ENCODE peak calls at places on chromosomes 4 and X, in nine cellular contexts. G, I, W, S, E, H, Y, N and Q are unnamed samples.

GRCh38 chr4:55398966-55399365 is 3.2 kb downstream of the TMEM165 start:
- DNase-seq in G (no peak), I (no peak), W (no peak), S (peak), E (no peak), H (no peak), Y (no peak), N (no peak), Q (no peak)

GRCh38 chrX:102154218-102154860 is 1.4 kb downstream of the BEX5 start:
- DNase-seq in G (no peak), I (no peak), W (no peak), S (peak), E (no peak), H (no peak), Y (no peak), N (no peak), Q (no peak)

GRCh38 chr4:23348789-23349498 is 540.9 kb downstream of the PPARGC1A start:
- DNase-seq in G (no peak), I (no peak), W (no peak), S (no peak), E (peak), H (no peak), Y (no peak), N (no peak), Q (no peak)

GRCh38 chr4:98970386-98970785 is 25.1 kb upstream of the METAP1 start:
- DNase-seq in G (no peak), I (no peak), W (no peak), S (no peak), E (no peak), H (no peak), Y (no peak), N (no peak), Q (no peak)

GRCh38 chr4:41216294-41217019 is 2.1 kb upstream of the APBB2 start:
- DNase-seq in G (peak), I (peak), W (peak), S (peak), E (peak), H (peak), Y (no peak), N (peak), Q (no peak)

GRCh38 chr4:95599777-95600436 is 51.1 kb upstream of the UNC5C start:
- DNase-seq in G (no peak), I (no peak), W (no peak), S (no peak), E (no peak), H (no peak), Y (no peak), N (no peak), Q (no peak)

GRCh38 chr4:158327525-158327924 is 117.2 kb downstream of the TMEM144 start:
- DNase-seq in G (peak), I (no peak), W (no peak), S (no peak), E (no peak), H (no peak), Y (no peak), N (no peak), Q (no peak)

GRCh38 chr4:100069207-100069606 is 119.1 kb upstream of the H2AZ1 start:
- DNase-seq in G (no peak), I (no peak), W (no peak), S (no peak), E (no peak), H (no peak), Y (no peak), N (no peak), Q (no peak)

GRCh38 chrX:131792789-131793462 is 230.2 kb upstream of the STK26 start:
- DNase-seq in G (peak), I (peak), W (no peak), S (peak), E (peak), H (peak), Y (peak), N (no peak), Q (no peak)

GRCh38 chr4:126209117-126209516 is 894.4 kb downstream of the FAT4 start:
- DNase-seq in G (no peak), I (no peak), W (no peak), S (no peak), E (no peak), H (no peak), Y (no peak), N (no peak), Q (no peak)

GRCh38 chr4:179344861-179345260 is 1902.6 kb upstream of the AGA start:
- DNase-seq in G (no peak), I (no peak), W (no peak), S (no peak), E (no peak), H (no peak), Y (no peak), N (no peak), Q (no peak)

GRCh38 chrX:8913665-8914409 is 112.7 kb upstream of the FAM9A start:
- DNase-seq in G (no peak), I (peak), W (peak), S (no peak), E (no peak), H (peak), Y (no peak), N (no peak), Q (no peak)

GRCh38 chr4:109553130-109553529 is 6.9 kb upstream of the MCUB start:
- DNase-seq in G (no peak), I (no peak), W (no peak), S (no peak), E (no peak), H (no peak), Y (no peak), N (no peak), Q (no peak)

GRCh38 chr4:88005086-88005485 is 2.3 kb upstream of the PKD2 start:
- DNase-seq in G (no peak), I (no peak), W (peak), S (no peak), E (no peak), H (peak), Y (no peak), N (no peak), Q (no peak)

GRCh38 chrX:119685225-119686066 is 7.5 kb downstream of the SEPTIN6 start:
- DNase-seq in G (no peak), I (peak), W (no peak), S (no peak), E (peak), H (no peak), Y (peak), N (no peak), Q (no peak)

GRCh38 chrX:100654256-100654655 is 10.3 kb downstream of the SRPX2 start:
- DNase-seq in G (no peak), I (no peak), W (no peak), S (peak), E (peak), H (no peak), Y (no peak), N (no peak), Q (no peak)

GRCh38 chr4:182886768-182887167 is 30.4 kb downstream of the DCTD start:
- DNase-seq in G (no peak), I (no peak), W (no peak), S (no peak), E (no peak), H (no peak), Y (no peak), N (no peak), Q (no peak)

GRCh38 chrX:119374736-119375135 is 24.4 kb upstream of the SLC25A43 start:
- DNase-seq in G (no peak), I (no peak), W (no peak), S (no peak), E (no peak), H (no peak), Y (no peak), N (no peak), Q (no peak)

GRCh38 chr4:130738233-130738632 is 1642.3 kb downstream of the C4orf33 start:
- DNase-seq in G (no peak), I (no peak), W (no peak), S (no peak), E (no peak), H (no peak), Y (no peak), N (no peak), Q (no peak)

GRCh38 chr4:160825644-160826338 is 1338.0 kb downstream of the FSTL5 start:
- DNase-seq in G (no peak), I (no peak), W (no peak), S (no peak), E (no peak), H (no peak), Y (no peak), N (no peak), Q (no peak)

GRCh38 chr4:39083164-39083563 is 21.1 kb downstream of the KLHL5 start:
- DNase-seq in G (no peak), I (no peak), W (no peak), S (no peak), E (no peak), H (no peak), Y (no peak), N (no peak), Q (no peak)

GRCh38 chrX:22081475-22082092 is 49.5 kb downstream of the PHEX start:
- DNase-seq in G (peak), I (peak), W (no peak), S (peak), E (peak), H (peak), Y (no peak), N (no peak), Q (no peak)

GRCh38 chr4:140122891-140123290 is 31.1 kb downstream of the MAML3 start:
- DNase-seq in G (no peak), I (no peak), W (no peak), S (no peak), E (no peak), H (no peak), Y (no peak), N (no peak), Q (no peak)

GRCh38 chr4:80610845-80611244 is 275.3 kb downstream of the CFAP299 start:
- DNase-seq in G (no peak), I (no peak), W (no peak), S (no peak), E (peak), H (no peak), Y (no peak), N (no peak), Q (no peak)

GRCh38 chrX:154717824-154718223 is 33.1 kb downstream of the GAB3 start:
- DNase-seq in G (peak), I (no peak), W (no peak), S (peak), E (peak), H (no peak), Y (no peak), N (no peak), Q (no peak)

GRCh38 chr4:95729596-95729995 is 110.3 kb upstream of the PDHA2 start:
- DNase-seq in G (no peak), I (no peak), W (no peak), S (no peak), E (no peak), H (no peak), Y (no peak), N (no peak), Q (no peak)

GRCh38 chr4:74267998-74268606 is 40.2 kb upstream of the EPGN start:
- DNase-seq in G (no peak), I (no peak), W (no peak), S (no peak), E (no peak), H (no peak), Y (no peak), N (no peak), Q (peak)

GRCh38 chr4:173288698-173289350 is 45.3 kb downstream of the HMGB2 start:
- DNase-seq in G (no peak), I (no peak), W (no peak), S (no peak), E (no peak), H (no peak), Y (no peak), N (no peak), Q (no peak)

GRCh38 chr4:36237366-36238353 is 6.7 kb downstream of the ARAP2 start:
- DNase-seq in G (no peak), I (no peak), W (no peak), S (no peak), E (no peak), H (no peak), Y (no peak), N (no peak), Q (no peak)

GRCh38 chrX:103919336-103919682 is 43.1 kb upstream of the TMSB15B start:
- DNase-seq in G (no peak), I (no peak), W (no peak), S (no peak), E (peak), H (no peak), Y (no peak), N (no peak), Q (no peak)
- TF ChIP-seq CTCF in G (no peak), I (peak), W (no peak), S (peak), E (peak), H (no peak), Y (peak), N (no peak), Q (peak)

GRCh38 chr4:119626943-119627266 is 1.7 kb downstream of the PDE5A start:
- DNase-seq in G (no peak), I (no peak), W (no peak), S (no peak), E (no peak), H (no peak), Y (no peak), N (no peak), Q (no peak)
- H3K4me3 ChIP-seq in G (peak), I (peak), W (peak), S (peak), E (peak), H (peak), Y (peak), N (peak), Q (peak)

DNA sequence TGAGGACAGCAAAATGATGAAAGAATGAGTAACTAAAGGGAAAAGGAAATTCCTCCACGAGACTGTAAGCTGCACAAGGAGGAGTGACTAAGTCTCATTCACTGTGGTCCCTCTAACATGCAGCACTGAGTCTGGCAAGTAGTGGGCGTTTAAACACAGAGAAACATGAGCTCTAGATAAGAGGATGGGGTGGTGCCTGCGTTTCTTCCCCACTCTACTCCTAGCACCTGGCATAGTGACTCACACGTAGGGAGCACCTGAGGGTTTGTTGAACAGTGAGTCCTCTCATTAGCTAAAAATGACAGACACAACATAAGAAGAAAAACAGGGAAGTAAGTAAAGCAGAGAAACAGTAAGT is 105.8 kb upstream of the CBR4 start:
- DNase-seq in G (peak), I (no peak), W (no peak), S (no peak), E (no peak), H (no peak), Y (no peak), N (no peak), Q (peak)
- TF ChIP-seq CTCF in G (peak), I (no peak), W (no peak), S (peak), E (no peak), H (no peak), Y (peak), N (no peak), Q (peak)

GRCh38 chr4:19776929-19777328 is 474.8 kb upstream of the SLIT2 start:
- DNase-seq in G (no peak), I (no peak), W (no peak), S (no peak), E (no peak), H (no peak), Y (no peak), N (no peak), Q (no peak)
- H3K4me3 ChIP-seq in G (no peak), I (no peak), W (no peak), S (no peak), E (no peak), H (no peak), Y (no peak), N (no peak), Q (no peak)